ENCODE peak calls at places on chromosomes 12 and 14, in five cellular contexts. One of them, this sample, is unnamed.

GRCh38 chr12:130710001-130710732 is 5.9 kb downstream of the RIMBP2 start:
- DNase-seq in coronary artery: peak; percentile 36
- DNase-seq in right atrium auricular region: no peak
- DNase-seq in keratinocyte: no peak
- DNase-seq in pancreas: no peak
- DNase-seq in this sample: no peak

GRCh38 chr14:74599201-74599809 is 12.7 kb downstream of the LTBP2 start:
- DNase-seq in coronary artery: no peak
- DNase-seq in right atrium auricular region: no peak
- DNase-seq in pancreas: no peak
- DNase-seq in keratinocyte: no peak
- DNase-seq in this sample: no peak

GRCh38 chr12:23662966-23663365 is 286.5 kb downstream of the SOX5 start:
- DNase-seq in pancreas: no peak
- DNase-seq in keratinocyte: no peak
- DNase-seq in right atrium auricular region: no peak
- DNase-seq in coronary artery: no peak
- DNase-seq in this sample: no peak

GRCh38 chr14:64715628-64716412 is 11.6 kb downstream of the PLEKHG3 start:
- DNase-seq in pancreas: peak; percentile 61
- DNase-seq in keratinocyte: no peak
- DNase-seq in coronary artery: peak; percentile 73
- DNase-seq in right atrium auricular region: no peak
- DNase-seq in this sample: no peak

GRCh38 chr14:38210168-38210567 is 2.5 kb downstream of the SSTR1 start:
- DNase-seq in coronary artery: no peak
- DNase-seq in keratinocyte: no peak
- DNase-seq in right atrium auricular region: no peak
- DNase-seq in pancreas: no peak
- DNase-seq in this sample: peak; percentile 82

GRCh38 chr14:20564501-20564997 is 3.7 kb upstream of the RNASE9 start:
- DNase-seq in right atrium auricular region: no peak
- DNase-seq in keratinocyte: no peak
- DNase-seq in pancreas: no peak
- DNase-seq in coronary artery: no peak
- DNase-seq in this sample: no peak

GRCh38 chr14:61260939-61261776 is 20.0 kb downstream of the TMEM30B start:
- DNase-seq in coronary artery: no peak
- DNase-seq in keratinocyte: no peak
- DNase-seq in pancreas: peak; percentile 17
- DNase-seq in right atrium auricular region: no peak
- DNase-seq in this sample: no peak

GRCh38 chr12:131735863-131736806 is 25.2 kb downstream of the SFSWAP start:
- DNase-seq in coronary artery: no peak
- DNase-seq in keratinocyte: no peak
- DNase-seq in right atrium auricular region: no peak
- DNase-seq in pancreas: no peak
- DNase-seq in this sample: no peak

GRCh38 chr12:124645530-124646244 is 78.3 kb upstream of the NCOR2 start:
- DNase-seq in keratinocyte: no peak
- DNase-seq in right atrium auricular region: no peak
- DNase-seq in coronary artery: no peak
- DNase-seq in pancreas: no peak
- DNase-seq in this sample: no peak

GRCh38 chr12:39239484-39240143 is 203.3 kb downstream of the KIF21A start:
- DNase-seq in keratinocyte: no peak
- DNase-seq in pancreas: no peak
- DNase-seq in right atrium auricular region: no peak
- DNase-seq in coronary artery: no peak
- DNase-seq in this sample: no peak

GRCh38 chr14:96536807-96537206 is 34.6 kb downstream of the PAPOLA start:
- DNase-seq in keratinocyte: no peak
- DNase-seq in pancreas: no peak
- DNase-seq in right atrium auricular region: no peak
- DNase-seq in coronary artery: no peak
- DNase-seq in this sample: no peak

GRCh38 chr12:78086553-78087362 is 256.1 kb downstream of the NAV3 start:
- DNase-seq in coronary artery: no peak
- DNase-seq in keratinocyte: no peak
- DNase-seq in pancreas: no peak
- DNase-seq in right atrium auricular region: no peak
- DNase-seq in this sample: no peak

GRCh38 chr12:121499929-121500793 is 80.7 kb downstream of the KDM2B start:
- DNase-seq in coronary artery: peak; percentile 79
- DNase-seq in keratinocyte: no peak
- DNase-seq in pancreas: peak; percentile 74
- DNase-seq in right atrium auricular region: peak; percentile 82
- DNase-seq in this sample: no peak

GRCh38 chr12:77861317-77861716 is 30.6 kb downstream of the NAV3 start:
- DNase-seq in coronary artery: no peak
- DNase-seq in right atrium auricular region: no peak
- DNase-seq in pancreas: no peak
- DNase-seq in keratinocyte: no peak
- DNase-seq in this sample: no peak

GRCh38 chr14:65156568-65157366 is 54.5 kb upstream of the MAX start:
- DNase-seq in coronary artery: peak; percentile 79
- DNase-seq in keratinocyte: no peak
- DNase-seq in pancreas: no peak
- DNase-seq in right atrium auricular region: peak; percentile 62
- DNase-seq in this sample: no peak

GRCh38 chr12:52182898-52183543 is 8.8 kb downstream of the KRT80 start:
- DNase-seq in keratinocyte: no peak
- DNase-seq in coronary artery: no peak
- DNase-seq in pancreas: no peak
- DNase-seq in right atrium auricular region: no peak
- DNase-seq in this sample: no peak

GRCh38 chr12:15522574-15523187 is 200.4 kb downstream of the PTPRO start:
- DNase-seq in pancreas: no peak
- DNase-seq in right atrium auricular region: no peak
- DNase-seq in coronary artery: no peak
- DNase-seq in keratinocyte: no peak
- DNase-seq in this sample: no peak

GRCh38 chr12:52949413-52950331 is 754 bp downstream of the KRT18 start:
- DNase-seq in keratinocyte: peak; percentile 83
- DNase-seq in right atrium auricular region: no peak
- DNase-seq in coronary artery: no peak
- DNase-seq in pancreas: peak; percentile 89
- DNase-seq in this sample: no peak

GRCh38 chr14:79831198-79831890 is 380.0 kb downstream of the DIO2 start:
- DNase-seq in right atrium auricular region: no peak
- DNase-seq in pancreas: no peak
- DNase-seq in keratinocyte: no peak
- DNase-seq in coronary artery: no peak
- DNase-seq in this sample: no peak

GRCh38 chr12:50103351-50103750 is 457 bp upstream of the GPD1 start:
- DNase-seq in right atrium auricular region: no peak
- DNase-seq in keratinocyte: no peak
- DNase-seq in coronary artery: no peak
- DNase-seq in pancreas: no peak
- DNase-seq in this sample: no peak

GRCh38 chr12:80443974-80444666 is at the start of gene PTPRQ:
- DNase-seq in keratinocyte: no peak
- DNase-seq in pancreas: no peak
- DNase-seq in right atrium auricular region: no peak
- DNase-seq in coronary artery: no peak
- DNase-seq in this sample: no peak

GRCh38 chr12:3463927-3464326 is 27.1 kb upstream of the PRMT8 start:
- DNase-seq in coronary artery: no peak
- DNase-seq in keratinocyte: no peak
- DNase-seq in right atrium auricular region: no peak
- DNase-seq in pancreas: no peak
- DNase-seq in this sample: no peak

GRCh38 chr14:61140872-61141271 is 140.3 kb downstream of the TMEM30B start:
- DNase-seq in keratinocyte: no peak
- DNase-seq in right atrium auricular region: no peak
- DNase-seq in coronary artery: no peak
- DNase-seq in pancreas: no peak
- DNase-seq in this sample: no peak

GRCh38 chr14:69260246-69260978 is 454 bp downstream of the GALNT16 start:
- DNase-seq in coronary artery: no peak
- DNase-seq in right atrium auricular region: no peak
- DNase-seq in pancreas: peak; percentile 20
- DNase-seq in keratinocyte: no peak
- DNase-seq in this sample: no peak

GRCh38 chr14:44833376-44833775 is 128.4 kb downstream of the KLHL28 start:
- DNase-seq in right atrium auricular region: no peak
- DNase-seq in keratinocyte: no peak
- DNase-seq in coronary artery: no peak
- DNase-seq in pancreas: no peak
- DNase-seq in this sample: no peak

GRCh38 chr14:92600318-92601053 is 86.9 kb downstream of the RIN3 start:
- DNase-seq in coronary artery: no peak
- DNase-seq in keratinocyte: no peak
- DNase-seq in right atrium auricular region: no peak
- DNase-seq in pancreas: no peak
- DNase-seq in this sample: no peak

GRCh38 chr12:75591628-75592027 is 80.2 kb upstream of the KRR1 start:
- DNase-seq in coronary artery: no peak
- DNase-seq in right atrium auricular region: no peak
- DNase-seq in pancreas: no peak
- DNase-seq in keratinocyte: no peak
- DNase-seq in this sample: no peak

GRCh38 chr12:107318804-107319535 is 225.6 kb upstream of the CRY1 start:
- DNase-seq in pancreas: peak; percentile 30
- DNase-seq in keratinocyte: no peak
- DNase-seq in right atrium auricular region: no peak
- DNase-seq in coronary artery: no peak
- DNase-seq in this sample: no peak

GRCh38 chr12:121205491-121205890 is 4.4 kb upstream of the P2RX4 start:
- DNase-seq in keratinocyte: no peak
- DNase-seq in right atrium auricular region: no peak
- DNase-seq in pancreas: no peak
- DNase-seq in coronary artery: no peak
- DNase-seq in this sample: no peak

GRCh38 chr14:102496955-102497744 is 12.4 kb downstream of the ANKRD9 start:
- DNase-seq in keratinocyte: no peak
- DNase-seq in coronary artery: peak; percentile 71
- DNase-seq in right atrium auricular region: no peak
- DNase-seq in pancreas: no peak
- DNase-seq in this sample: peak; percentile 90

DNA sequence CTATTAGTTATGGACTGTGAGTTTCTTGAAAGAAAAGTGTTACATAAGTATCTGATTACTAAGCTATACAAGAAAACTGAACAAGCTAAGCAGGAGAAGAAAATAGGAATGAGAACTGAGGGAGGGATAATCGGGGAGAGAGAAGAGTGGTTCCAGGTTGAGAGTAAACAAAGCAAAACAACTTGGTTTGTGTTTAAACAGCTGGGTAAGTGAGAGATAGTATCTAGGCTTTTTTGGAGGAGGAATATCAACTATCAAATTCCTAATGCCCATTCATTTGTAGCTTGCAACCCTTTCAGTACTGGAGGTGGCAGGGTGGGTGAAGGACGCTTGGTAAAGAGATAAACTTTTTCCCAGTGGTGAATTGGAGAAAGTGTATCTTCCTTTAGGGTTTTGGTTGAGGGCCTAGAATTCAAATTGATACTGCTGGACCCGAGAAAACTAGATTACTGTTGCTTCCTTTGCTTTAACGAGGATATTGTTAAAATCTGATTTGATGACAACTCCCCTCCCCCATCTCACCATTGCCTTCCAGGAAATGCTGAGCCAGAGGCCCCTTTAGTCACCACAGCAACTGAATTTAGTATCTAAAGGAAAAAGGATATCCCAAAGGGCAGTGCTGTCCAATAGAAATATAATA is 2.0 kb upstream of the SLC2A3 start:
- DNase-seq in pancreas: no peak
- DNase-seq in coronary artery: no peak
- DNase-seq in keratinocyte: no peak
- DNase-seq in right atrium auricular region: no peak
- DNase-seq in this sample: no peak
- TF ChIP-seq CTCF in pancreas: no peak
- TF ChIP-seq CTCF in coronary artery: no peak
- TF ChIP-seq CTCF in keratinocyte: no peak
- TF ChIP-seq CTCF in right atrium auricular region: no peak
- TF ChIP-seq CTCF in this sample: peak; percentile 55

DNA sequence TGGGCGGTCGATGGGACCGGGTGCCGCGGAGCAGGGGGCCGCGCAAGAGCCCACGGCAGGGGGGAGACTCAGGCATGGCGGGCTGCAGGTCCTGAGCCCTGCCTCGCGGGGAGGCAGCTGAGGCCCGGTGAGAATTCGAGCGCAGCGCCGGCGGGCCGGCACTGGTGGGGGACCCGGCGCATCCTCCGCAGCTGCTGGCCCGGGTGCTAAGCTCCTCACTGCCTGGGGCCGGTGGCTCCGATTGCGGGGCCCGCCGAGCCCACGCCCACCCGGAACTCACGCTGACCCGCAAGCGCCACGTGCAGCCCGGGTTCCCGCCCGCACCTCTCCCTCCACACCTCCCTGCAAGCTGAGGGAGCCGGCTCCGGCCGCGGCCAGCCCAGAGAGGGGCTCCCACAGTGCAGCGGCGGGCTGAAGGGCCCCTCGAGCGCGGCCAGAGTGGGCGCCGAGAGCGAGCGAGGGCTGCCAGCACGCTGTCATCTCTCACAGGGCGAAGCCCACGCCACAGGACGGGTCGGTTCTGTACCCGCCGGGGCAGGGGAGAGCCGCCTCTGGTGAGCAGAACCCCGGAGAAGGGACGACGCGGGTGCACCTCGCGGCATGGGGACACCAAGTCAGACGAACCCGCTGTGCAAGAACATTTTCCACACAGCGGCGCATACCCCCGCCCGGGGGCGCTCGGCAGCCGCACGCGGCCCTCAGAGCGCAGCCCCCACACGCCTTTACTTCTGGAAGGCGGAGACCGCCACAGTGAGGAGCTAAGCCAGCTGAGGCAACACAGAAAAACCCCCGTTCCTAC is 1.2 kb upstream of the SIVA1 start:
- DNase-seq in right atrium auricular region: no peak
- DNase-seq in pancreas: peak; percentile 54
- DNase-seq in keratinocyte: no peak
- DNase-seq in coronary artery: no peak
- DNase-seq in this sample: no peak
- TF ChIP-seq CTCF in right atrium auricular region: no peak
- TF ChIP-seq CTCF in pancreas: no peak
- TF ChIP-seq CTCF in keratinocyte: no peak
- TF ChIP-seq CTCF in coronary artery: no peak
- TF ChIP-seq CTCF in this sample: no peak

DNA sequence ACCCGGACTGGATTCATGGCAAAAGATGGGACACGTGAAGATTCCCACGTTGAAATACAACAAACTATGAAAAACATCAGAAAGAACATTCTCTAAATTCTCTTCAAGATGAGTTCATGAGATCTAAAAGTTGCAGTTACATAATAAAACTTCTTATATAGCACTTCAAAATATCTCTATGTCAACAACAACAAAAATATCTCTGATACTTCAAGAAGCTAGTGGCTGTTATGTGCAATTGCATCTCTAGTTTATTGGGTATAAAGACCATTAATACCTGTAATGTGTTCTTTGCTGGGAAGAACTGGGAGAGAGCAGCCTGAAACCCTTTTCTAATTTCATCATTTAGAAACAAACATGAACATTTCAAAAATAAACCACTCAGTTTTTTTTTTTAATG is 69.2 kb upstream of the RGS6 start:
- DNase-seq in coronary artery: no peak
- DNase-seq in pancreas: no peak
- DNase-seq in keratinocyte: no peak
- DNase-seq in right atrium auricular region: no peak
- DNase-seq in this sample: no peak
- TF ChIP-seq CTCF in coronary artery: no peak
- TF ChIP-seq CTCF in pancreas: no peak
- TF ChIP-seq CTCF in keratinocyte: peak; percentile 21
- TF ChIP-seq CTCF in right atrium auricular region: no peak
- TF ChIP-seq CTCF in this sample: peak; percentile 47

GRCh38 chr12:6644903-6645302 is 2.3 kb downstream of the ACRBP start:
- DNase-seq in right atrium auricular region: no peak
- DNase-seq in pancreas: no peak
- DNase-seq in keratinocyte: no peak
- DNase-seq in coronary artery: no peak
- DNase-seq in this sample: no peak
- TF ChIP-seq CTCF in right atrium auricular region: no peak
- TF ChIP-seq CTCF in pancreas: no peak
- TF ChIP-seq CTCF in keratinocyte: no peak
- TF ChIP-seq CTCF in coronary artery: no peak
- TF ChIP-seq CTCF in this sample: peak; percentile 70

This sample was measured in chondrocyte.